ENCODE peak calls at places on chromosomes 16 and 17, in nine cellular contexts. One of them, this sample, is unnamed.

GRCh38 chr17:39209317-39210092 is 9.4 kb downstream of the RPL19 start:
- ATAC-seq in naive B cell: peak
- ATAC-seq in upper lobe of right lung: peak
- ATAC-seq in left ventricle myocardium superior: peak
- ATAC-seq in right cardiac atrium: peak
- ATAC-seq in IMR-90: peak
- ATAC-seq in B cell: peak
- ATAC-seq in pancreas: peak
- ATAC-seq in memory B cell: peak
- ATAC-seq in this sample: peak

GRCh38 chr17:75288784-75289121 is 480 bp downstream of the SLC25A19 start:
- ATAC-seq in memory B cell: peak
- ATAC-seq in left ventricle myocardium superior: peak
- ATAC-seq in right cardiac atrium: peak
- ATAC-seq in naive B cell: peak
- ATAC-seq in upper lobe of right lung: peak
- ATAC-seq in pancreas: peak
- ATAC-seq in B cell: peak
- ATAC-seq in IMR-90: peak
- ATAC-seq in this sample: peak

GRCh38 chr17:73215414-73215813 is 22.6 kb downstream of the COG1 start:
- ATAC-seq in memory B cell: no peak
- ATAC-seq in naive B cell: no peak
- ATAC-seq in left ventricle myocardium superior: no peak
- ATAC-seq in B cell: no peak
- ATAC-seq in upper lobe of right lung: peak
- ATAC-seq in right cardiac atrium: no peak
- ATAC-seq in pancreas: peak
- ATAC-seq in IMR-90: no peak
- ATAC-seq in this sample: no peak

GRCh38 chr16:7025616-7026190 is 306.9 kb upstream of the RBFOX1 start:
- ATAC-seq in naive B cell: no peak
- ATAC-seq in memory B cell: no peak
- ATAC-seq in IMR-90: no peak
- ATAC-seq in left ventricle myocardium superior: peak
- ATAC-seq in B cell: no peak
- ATAC-seq in right cardiac atrium: peak
- ATAC-seq in upper lobe of right lung: peak
- ATAC-seq in pancreas: peak
- ATAC-seq in this sample: no peak

GRCh38 chr16:89695086-89695874 is 6.2 kb downstream of the SPATA2L start:
- ATAC-seq in pancreas: no peak
- ATAC-seq in naive B cell: no peak
- ATAC-seq in right cardiac atrium: no peak
- ATAC-seq in IMR-90: no peak
- ATAC-seq in upper lobe of right lung: no peak
- ATAC-seq in memory B cell: no peak
- ATAC-seq in B cell: no peak
- ATAC-seq in left ventricle myocardium superior: no peak
- ATAC-seq in this sample: no peak

GRCh38 chr17:7903154-7904103 is 12.7 kb downstream of the RNF227 start:
- ATAC-seq in left ventricle myocardium superior: no peak
- ATAC-seq in IMR-90: no peak
- ATAC-seq in B cell: no peak
- ATAC-seq in pancreas: no peak
- ATAC-seq in naive B cell: no peak
- ATAC-seq in memory B cell: no peak
- ATAC-seq in upper lobe of right lung: no peak
- ATAC-seq in right cardiac atrium: no peak
- ATAC-seq in this sample: no peak

GRCh38 chr16:25052161-25052511 is 37.0 kb upstream of the ARHGAP17 start:
- ATAC-seq in memory B cell: no peak
- ATAC-seq in IMR-90: no peak
- ATAC-seq in left ventricle myocardium superior: peak
- ATAC-seq in naive B cell: no peak
- ATAC-seq in right cardiac atrium: peak
- ATAC-seq in pancreas: peak
- ATAC-seq in upper lobe of right lung: peak
- ATAC-seq in B cell: no peak
- ATAC-seq in this sample: no peak

GRCh38 chr16:56797861-56798260 is 67.1 kb upstream of the SLC12A3 start:
- ATAC-seq in left ventricle myocardium superior: no peak
- ATAC-seq in pancreas: no peak
- ATAC-seq in B cell: no peak
- ATAC-seq in IMR-90: no peak
- ATAC-seq in naive B cell: no peak
- ATAC-seq in upper lobe of right lung: no peak
- ATAC-seq in memory B cell: no peak
- ATAC-seq in right cardiac atrium: no peak
- ATAC-seq in this sample: no peak

GRCh38 chr17:32104158-32104557 is 38.1 kb upstream of the RHOT1 start:
- ATAC-seq in memory B cell: no peak
- ATAC-seq in upper lobe of right lung: peak
- ATAC-seq in right cardiac atrium: no peak
- ATAC-seq in left ventricle myocardium superior: no peak
- ATAC-seq in naive B cell: no peak
- ATAC-seq in B cell: no peak
- ATAC-seq in pancreas: no peak
- ATAC-seq in IMR-90: no peak
- ATAC-seq in this sample: no peak

GRCh38 chr16:17451835-17452234 is 18.9 kb downstream of the XYLT1 start:
- ATAC-seq in left ventricle myocardium superior: no peak
- ATAC-seq in right cardiac atrium: no peak
- ATAC-seq in pancreas: no peak
- ATAC-seq in upper lobe of right lung: peak
- ATAC-seq in IMR-90: no peak
- ATAC-seq in memory B cell: peak
- ATAC-seq in B cell: peak
- ATAC-seq in naive B cell: peak
- ATAC-seq in this sample: no peak

GRCh38 chr16:14449790-14450463 is 180.1 kb downstream of the PARN start:
- ATAC-seq in left ventricle myocardium superior: peak
- ATAC-seq in right cardiac atrium: peak
- ATAC-seq in IMR-90: peak
- ATAC-seq in upper lobe of right lung: peak
- ATAC-seq in memory B cell: no peak
- ATAC-seq in B cell: no peak
- ATAC-seq in pancreas: no peak
- ATAC-seq in naive B cell: no peak
- ATAC-seq in this sample: no peak

GRCh38 chr16:71504901-71505300 is 15.8 kb upstream of the ZNF19 start:
- ATAC-seq in pancreas: peak
- ATAC-seq in B cell: no peak
- ATAC-seq in upper lobe of right lung: no peak
- ATAC-seq in memory B cell: no peak
- ATAC-seq in naive B cell: no peak
- ATAC-seq in IMR-90: no peak
- ATAC-seq in left ventricle myocardium superior: no peak
- ATAC-seq in right cardiac atrium: no peak
- ATAC-seq in this sample: no peak

GRCh38 chr17:65799869-65800268 is 238.4 kb upstream of the AXIN2 start:
- ATAC-seq in B cell: no peak
- ATAC-seq in memory B cell: no peak
- ATAC-seq in right cardiac atrium: no peak
- ATAC-seq in IMR-90: no peak
- ATAC-seq in naive B cell: no peak
- ATAC-seq in pancreas: no peak
- ATAC-seq in upper lobe of right lung: no peak
- ATAC-seq in left ventricle myocardium superior: no peak
- ATAC-seq in this sample: no peak

GRCh38 chr16:67441907-67442306 is 11.0 kb downstream of the HSD11B2 start:
- ATAC-seq in naive B cell: no peak
- ATAC-seq in IMR-90: peak
- ATAC-seq in B cell: no peak
- ATAC-seq in pancreas: peak
- ATAC-seq in memory B cell: no peak
- ATAC-seq in right cardiac atrium: no peak
- ATAC-seq in left ventricle myocardium superior: peak
- ATAC-seq in upper lobe of right lung: no peak
- ATAC-seq in this sample: peak

GRCh38 chr17:12830692-12831363 is 41.5 kb downstream of the ARHGAP44 start:
- ATAC-seq in IMR-90: no peak
- ATAC-seq in B cell: no peak
- ATAC-seq in left ventricle myocardium superior: no peak
- ATAC-seq in upper lobe of right lung: peak
- ATAC-seq in right cardiac atrium: no peak
- ATAC-seq in memory B cell: no peak
- ATAC-seq in pancreas: peak
- ATAC-seq in naive B cell: no peak
- ATAC-seq in this sample: no peak

GRCh38 chr16:22330326-22330725 is 33.1 kb downstream of the POLR3E start:
- ATAC-seq in B cell: no peak
- ATAC-seq in upper lobe of right lung: peak
- ATAC-seq in right cardiac atrium: no peak
- ATAC-seq in IMR-90: no peak
- ATAC-seq in left ventricle myocardium superior: no peak
- ATAC-seq in pancreas: no peak
- ATAC-seq in memory B cell: no peak
- ATAC-seq in naive B cell: no peak
- ATAC-seq in this sample: no peak

GRCh38 chr16:19707699-19708497 is 10.1 kb downstream of the KNOP1 start:
- ATAC-seq in B cell: no peak
- ATAC-seq in upper lobe of right lung: no peak
- ATAC-seq in memory B cell: no peak
- ATAC-seq in naive B cell: no peak
- ATAC-seq in left ventricle myocardium superior: no peak
- ATAC-seq in IMR-90: no peak
- ATAC-seq in right cardiac atrium: no peak
- ATAC-seq in pancreas: no peak
- ATAC-seq in this sample: no peak

GRCh38 chr16:80739523-80739922 is 64.9 kb downstream of the CDYL2 start:
- ATAC-seq in left ventricle myocardium superior: no peak
- ATAC-seq in right cardiac atrium: no peak
- ATAC-seq in IMR-90: no peak
- ATAC-seq in B cell: no peak
- ATAC-seq in upper lobe of right lung: no peak
- ATAC-seq in pancreas: no peak
- ATAC-seq in memory B cell: no peak
- ATAC-seq in naive B cell: no peak
- ATAC-seq in this sample: no peak

GRCh38 chr17:38918129-38918913 is 7.1 kb upstream of the LASP1NB start:
- ATAC-seq in right cardiac atrium: no peak
- ATAC-seq in naive B cell: no peak
- ATAC-seq in pancreas: no peak
- ATAC-seq in memory B cell: no peak
- ATAC-seq in IMR-90: no peak
- ATAC-seq in upper lobe of right lung: no peak
- ATAC-seq in left ventricle myocardium superior: no peak
- ATAC-seq in B cell: no peak
- ATAC-seq in this sample: no peak

GRCh38 chr17:1484586-1485310 is 7.7 kb downstream of the MYO1C start:
- ATAC-seq in left ventricle myocardium superior: peak
- ATAC-seq in right cardiac atrium: peak
- ATAC-seq in B cell: peak
- ATAC-seq in upper lobe of right lung: peak
- ATAC-seq in naive B cell: peak
- ATAC-seq in memory B cell: peak
- ATAC-seq in IMR-90: peak
- ATAC-seq in pancreas: peak
- ATAC-seq in this sample: no peak

GRCh38 chr17:4287710-4288109 is 23.9 kb upstream of the ANKFY1 start:
- ATAC-seq in B cell: no peak
- ATAC-seq in IMR-90: no peak
- ATAC-seq in upper lobe of right lung: no peak
- ATAC-seq in memory B cell: no peak
- ATAC-seq in naive B cell: no peak
- ATAC-seq in left ventricle myocardium superior: no peak
- ATAC-seq in right cardiac atrium: no peak
- ATAC-seq in pancreas: no peak
- ATAC-seq in this sample: no peak

GRCh38 chr17:2028737-2029136 is 1.2 kb upstream of the DPH1 start:
- ATAC-seq in pancreas: no peak
- ATAC-seq in B cell: no peak
- ATAC-seq in IMR-90: no peak
- ATAC-seq in upper lobe of right lung: no peak
- ATAC-seq in left ventricle myocardium superior: no peak
- ATAC-seq in naive B cell: no peak
- ATAC-seq in memory B cell: no peak
- ATAC-seq in right cardiac atrium: no peak
- ATAC-seq in this sample: no peak

GRCh38 chr17:26773189-26774188 is 520.4 kb upstream of the WSB1 start:
- ATAC-seq in left ventricle myocardium superior: no peak
- ATAC-seq in memory B cell: no peak
- ATAC-seq in upper lobe of right lung: no peak
- ATAC-seq in naive B cell: no peak
- ATAC-seq in IMR-90: no peak
- ATAC-seq in B cell: no peak
- ATAC-seq in pancreas: no peak
- ATAC-seq in right cardiac atrium: no peak
- ATAC-seq in this sample: no peak